ENCODE peak calls at places on chromosomes 7 and 10, in six cellular contexts. N is putamen; T is germinal center; L is stimulated activated CD4-positive, alpha-beta T cell treated with anti-CD3 and anti-CD28 coated beads, Interleukin-2, amount 100 ng/mL, for 48 hours; W is fibroblast of pulmonary artery; X is GM12878. A is an unnamed sample.

GRCh38 chr7:77569514-77570232 is 32.6 kb downstream of the PTPN12 start:
- DNase-seq in X (no peak), L (no peak), W (peak), N (no peak), T (no peak), A (no peak)

GRCh38 chr7:129803546-129804081 is 149.1 kb downstream of the UBE2H start:
- DNase-seq in X (no peak), L (no peak), N (no peak), T (no peak), W (no peak), A (no peak)

GRCh38 chr10:108204528-108205313 is 1040.2 kb upstream of the SORCS1 start:
- DNase-seq in W (peak), L (no peak), T (no peak), N (no peak), X (peak), A (peak)

GRCh38 chr7:155352076-155352752 is 54.5 kb downstream of the INSIG1 start:
- DNase-seq in N (no peak), T (no peak), L (no peak), X (no peak), W (no peak), A (no peak)

GRCh38 chr10:43372751-43373445 is 1.5 kb downstream of the FXYD4 start:
- DNase-seq in L (no peak), T (no peak), X (no peak), W (no peak), N (peak), A (no peak)

GRCh38 chr10:102549549-102549948 is 45.8 kb downstream of the SUFU start:
- DNase-seq in N (no peak), L (no peak), W (no peak), T (no peak), X (no peak), A (no peak)

GRCh38 chr7:29749701-29750321 is 56.5 kb upstream of the WIPF3 start:
- DNase-seq in T (no peak), X (no peak), L (no peak), N (peak), W (no peak), A (no peak)

GRCh38 chr10:30701471-30702173 is 72.1 kb upstream of the LYZL2 start:
- DNase-seq in X (peak), L (peak), W (peak), T (no peak), N (no peak), A (no peak)

GRCh38 chr7:47453093-47454056 is 128.5 kb downstream of the TNS3 start:
- DNase-seq in L (no peak), W (peak), T (no peak), N (no peak), X (no peak), A (no peak)

GRCh38 chr7:2033586-2034135 is 199.1 kb downstream of the MAD1L1 start:
- DNase-seq in W (no peak), X (no peak), T (no peak), L (no peak), N (no peak), A (no peak)

GRCh38 chr10:29977161-29977560 is 82.2 kb downstream of the JCAD start:
- DNase-seq in W (no peak), N (no peak), L (no peak), T (no peak), X (no peak), A (no peak)

GRCh38 chr10:22259280-22259679 is 41.5 kb upstream of the EBLN1 start:
- DNase-seq in L (no peak), X (no peak), T (peak), W (peak), N (no peak), A (no peak)

GRCh38 chr10:29895436-29895835 is 163.9 kb downstream of the JCAD start:
- DNase-seq in W (peak), L (no peak), X (no peak), T (no peak), N (peak), A (peak)

GRCh38 chr10:129046074-129046681 is 420.9 kb upstream of the MGMT start:
- DNase-seq in N (no peak), T (no peak), W (peak), X (no peak), L (no peak), A (no peak)

GRCh38 chr10:125123363-125124113 is 36.8 kb downstream of the CTBP2 start:
- DNase-seq in N (peak), W (peak), X (no peak), L (no peak), T (no peak), A (no peak)

GRCh38 chr7:129494041-129494440 is 8.3 kb upstream of the SMKR1 start:
- DNase-seq in L (no peak), N (no peak), X (peak), W (peak), T (peak), A (no peak)

GRCh38 chr7:28627869-28628268 is 215.6 kb downstream of the CREB5 start:
- DNase-seq in W (no peak), X (no peak), L (no peak), T (no peak), N (no peak), A (no peak)